ENCODE peak calls at places on chromosomes 7 and 10, in six cellular contexts. T, I, X, G, V and K are unnamed samples.

GRCh38 chr10:52729259-52730104 is 43.1 kb downstream of the MBL2 start:
- DNase-seq in T (no peak), I (no peak), X (peak; percentile 9), G (no peak), V (no peak), K (peak; percentile 47)

GRCh38 chr7:92809397-92810241 is 26.8 kb downstream of the CDK6 start:
- DNase-seq in T (peak; percentile 4), I (no peak), X (peak; percentile 90), G (no peak), V (no peak), K (peak; percentile 45)

GRCh38 chr7:12771378-12771877 is 84.0 kb downstream of the ARL4A start:
- DNase-seq in T (peak; percentile 30), I (peak; percentile 28), X (peak; percentile 81), G (peak; percentile 24), V (no peak), K (no peak)

GRCh38 chr7:24722386-24723177 is 34.7 kb downstream of the GSDME start:
- DNase-seq in T (no peak), I (no peak), X (no peak), G (peak; percentile 29), V (no peak), K (no peak)

GRCh38 chr7:137328389-137329120 is 15.0 kb downstream of the PTN start:
- DNase-seq in T (peak; percentile 53), I (no peak), X (no peak), G (no peak), V (no peak), K (no peak)

GRCh38 chr7:157787275-157787701 is 450.5 kb downstream of the DNAJB6 start:
- DNase-seq in T (no peak), I (no peak), X (no peak), G (no peak), V (no peak), K (no peak)

GRCh38 chr7:30430777-30431176 is 47.8 kb downstream of the NOD1 start:
- DNase-seq in T (no peak), I (no peak), X (no peak), G (no peak), V (no peak), K (no peak)

GRCh38 chr10:22816298-22816653 is 101.9 kb upstream of the PIP4K2A start:
- DNase-seq in T (no peak), I (no peak), X (no peak), G (no peak), V (no peak), K (no peak)

GRCh38 chr7:129665013-129665401 is 53.5 kb downstream of the NRF1 start:
- DNase-seq in T (no peak), I (no peak), X (peak; percentile 99), G (no peak), V (no peak), K (no peak)

GRCh38 chr10:37684765-37685164 is 172.6 kb downstream of the ZNF248 start:
- DNase-seq in T (no peak), I (no peak), X (no peak), G (no peak), V (no peak), K (no peak)

GRCh38 chr10:102675887-102676616 is 31.8 kb downstream of the TRIM8 start:
- DNase-seq in T (no peak), I (no peak), X (peak; percentile 63), G (peak; percentile 40), V (no peak), K (peak; percentile 24)

GRCh38 chr7:143300959-143301617 is 12.9 kb downstream of the CASP2 start:
- DNase-seq in T (no peak), I (no peak), X (no peak), G (no peak), V (no peak), K (no peak)

GRCh38 chr10:106705576-106706526 is 458.7 kb downstream of the SORCS1 start:
- DNase-seq in T (peak; percentile 42), I (peak; percentile 81), X (peak; percentile 49), G (peak; percentile 82), V (no peak), K (peak; percentile 44)

GRCh38 chr10:9211228-9211627 is 1156.7 kb downstream of the GATA3 start:
- DNase-seq in T (no peak), I (no peak), X (no peak), G (no peak), V (no peak), K (no peak)

GRCh38 chr10:80552151-80552646 is 14.5 kb downstream of the SH2D4B start:
- DNase-seq in T (no peak), I (no peak), X (no peak), G (peak; percentile 82), V (no peak), K (no peak)

GRCh38 chr10:78763651-78764395 is 304.9 kb upstream of the ZMIZ1 start:
- DNase-seq in T (no peak), I (no peak), X (no peak), G (no peak), V (no peak), K (peak; percentile 86)

GRCh38 chr10:43212043-43212721 is 54.7 kb downstream of the RASGEF1A start:
- DNase-seq in T (no peak), I (no peak), X (no peak), G (no peak), V (no peak), K (no peak)

GRCh38 chr10:88791924-88792323 is 10.6 kb upstream of the LIPM start:
- DNase-seq in T (no peak), I (peak; percentile 16), X (no peak), G (peak; percentile 8), V (no peak), K (no peak)

GRCh38 chr7:46360255-46360654 is 439.2 kb upstream of the IGFBP3 start:
- DNase-seq in T (no peak), I (no peak), X (no peak), G (no peak), V (no peak), K (no peak)

GRCh38 chr7:111137296-111138195 is 46.6 kb downstream of the LRRN3 start:
- DNase-seq in T (no peak), I (no peak), X (no peak), G (no peak), V (peak; percentile 31), K (no peak)

GRCh38 chr7:143279186-143280098 is 5.3 kb upstream of the TMEM139 start:
- DNase-seq in T (no peak), I (no peak), X (peak; percentile 71), G (peak; percentile 66), V (no peak), K (no peak)